ENCODE peak calls at places on chromosomes 7 and 10, in seven cellular contexts. B is HepG2, F is upper lobe of left lung, O is transverse colon, I is sigmoid colon, G is K562, H is A549. N is an unnamed sample.

GRCh38 chr7:151817315-151817690 is 59.6 kb downstream of the PRKAG2 start:
- DNase-seq in B (no peak), F (no peak), O (no peak), I (no peak), G (no peak), H (no peak), N (no peak)

GRCh38 chr7:22698762-22699161 is 28.2 kb upstream of the IL6 start:
- DNase-seq in B (no peak), F (no peak), O (no peak), I (no peak), G (no peak), H (no peak), N (no peak)

GRCh38 chr7:156827587-156828203 is 65.3 kb downstream of the LMBR1 start:
- DNase-seq in B (no peak), F (peak), O (no peak), I (no peak), G (no peak), H (peak), N (no peak)

GRCh38 chr10:84244651-84245270 is at the start of gene RGR:
- DNase-seq in B (peak), F (no peak), O (no peak), I (peak), G (no peak), H (no peak), N (peak)

GRCh38 chr7:19369182-19369581 is 224.0 kb upstream of the FERD3L start:
- DNase-seq in B (no peak), F (no peak), O (no peak), I (no peak), G (no peak), H (no peak), N (no peak)

GRCh38 chr10:91006001-91006751 is 85.3 kb upstream of the ANKRD1 start:
- DNase-seq in B (peak), F (no peak), O (peak), I (peak), G (peak), H (peak), N (peak)

GRCh38 chr10:120422459-120422858 is 34.6 kb upstream of the PLPP4 start:
- DNase-seq in B (no peak), F (no peak), O (no peak), I (no peak), G (no peak), H (no peak), N (no peak)

GRCh38 chr7:1392556-1392955 is 66.7 kb downstream of the MICALL2 start:
- DNase-seq in B (no peak), F (no peak), O (no peak), I (no peak), G (no peak), H (no peak), N (no peak)

GRCh38 chr10:124155781-124156401 is 62.5 kb upstream of the CHST15 start:
- DNase-seq in B (no peak), F (peak), O (no peak), I (peak), G (no peak), H (no peak), N (no peak)

DNA sequence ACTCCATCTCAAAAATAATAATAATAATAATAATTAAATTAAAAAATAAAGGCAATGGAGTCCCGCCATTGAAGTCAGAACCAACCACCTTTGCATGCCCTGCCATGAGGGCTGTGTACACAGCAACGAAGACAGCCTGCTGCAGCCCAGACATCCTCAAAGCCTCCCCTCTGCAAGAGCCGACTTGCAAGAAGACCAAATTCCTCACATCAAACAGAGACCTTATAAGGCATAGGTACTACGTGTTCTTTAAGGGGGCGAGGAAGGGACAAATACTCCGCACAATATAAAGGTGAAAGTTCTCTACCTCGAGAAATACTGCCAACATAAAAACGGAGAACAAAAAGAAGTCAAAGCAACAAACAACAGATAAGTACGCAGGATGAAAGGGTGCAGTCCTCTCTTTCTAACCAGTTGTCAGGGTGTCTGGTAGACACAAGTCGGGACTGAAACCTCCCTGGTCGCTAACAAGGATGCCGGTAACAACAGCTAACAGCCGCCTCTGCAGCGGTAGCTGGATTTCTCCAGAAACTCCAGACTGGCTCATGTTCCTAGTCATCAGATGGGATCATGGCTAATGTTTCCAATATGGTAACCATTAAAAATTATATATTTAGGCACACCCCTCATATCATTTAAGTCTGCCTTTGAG is 23.6 kb downstream of the FGFR2 start:
- DNase-seq in B (no peak), F (no peak), O (no peak), I (no peak), G (no peak), H (no peak), N (no peak)
- TF ChIP-seq EP300 in B (no peak), F (no peak), O (no peak), I (no peak), G (no peak), H (no peak), N (no peak)

GRCh38 chr10:93180402-93181040 is 106.8 kb downstream of the CYP26A1 start:
- DNase-seq in B (no peak), F (no peak), O (peak), I (peak), G (no peak), H (no peak), N (peak)

GRCh38 chr10:93171837-93172236 is 98.1 kb downstream of the CYP26A1 start:
- DNase-seq in B (no peak), F (no peak), O (no peak), I (no peak), G (no peak), H (no peak), N (no peak)

GRCh38 chr10:93181249-93181928 is 107.7 kb downstream of the CYP26A1 start:
- DNase-seq in B (no peak), F (no peak), O (no peak), I (no peak), G (no peak), H (no peak), N (no peak)

GRCh38 chr10:93173867-93174845 is 100.5 kb downstream of the CYP26A1 start:
- DNase-seq in B (peak), F (no peak), O (peak), I (no peak), G (no peak), H (no peak), N (no peak)

GRCh38 chr10:93175490-93175889 is 101.8 kb downstream of the CYP26A1 start:
- DNase-seq in B (no peak), F (no peak), O (no peak), I (no peak), G (no peak), H (no peak), N (no peak)
- H3K27ac ChIP-seq in B (no peak), F (no peak), O (no peak), I (no peak), G (no peak), H (no peak), N (no peak)

GRCh38 chr7:47285860-47286491 is 295.9 kb downstream of the TNS3 start:
- DNase-seq in B (no peak), F (no peak), O (no peak), I (peak), G (no peak), H (no peak), N (no peak)
- TF ChIP-seq EP300 in B (no peak), F (no peak), O (no peak), I (no peak), G (no peak), H (no peak), N (peak)

GRCh38 chr7:94301024-94301588 is 93.6 kb upstream of the COL1A2 start:
- DNase-seq in B (peak), F (no peak), O (peak), I (peak), G (peak), H (peak), N (peak)

GRCh38 chr7:94305836-94306235 is 88.9 kb upstream of the COL1A2 start:
- DNase-seq in B (no peak), F (no peak), O (no peak), I (no peak), G (no peak), H (no peak), N (no peak)

GRCh38 chr7:94307399-94308048 is 87.2 kb upstream of the COL1A2 start:
- DNase-seq in B (no peak), F (no peak), O (no peak), I (no peak), G (no peak), H (no peak), N (no peak)

GRCh38 chr7:94303736-94304135 is 91.0 kb upstream of the COL1A2 start:
- DNase-seq in B (no peak), F (no peak), O (peak), I (peak), G (no peak), H (no peak), N (peak)

GRCh38 chr7:94304878-94305277 is 89.8 kb upstream of the COL1A2 start:
- DNase-seq in B (no peak), F (no peak), O (no peak), I (no peak), G (no peak), H (no peak), N (no peak)
- H3K27ac ChIP-seq in B (no peak), F (no peak), O (no peak), I (peak), G (no peak), H (peak), N (peak)